ENCODE peak calls at places on chromosome 13, in seven cellular contexts. One of them, this sample, is unnamed.
A peak's percentile ranks its signal among the peaks of the same experiment; 100 is the strongest.

GRCh38 chr13:111202745-111203144 is 87.6 kb downstream of the ARHGEF7 start:
- DNase-seq in A549: peak; percentile 13
- DNase-seq in stimulated activated CD4-positive, alpha-beta T cell treated with anti-CD3 and anti-CD28 coated beads, Interleukin-1b, Interleukin-23, amount 100 ng/mL, for 24 hours: no peak
- DNase-seq in NCI-H748 treated with DMSO at 0.1 percent for 48 hours: no peak
- DNase-seq in T-cell: peak; percentile 50
- DNase-seq in cardiac fibroblast: peak; percentile 98
- DNase-seq in neural progenitor cell: no peak
- DNase-seq in this sample: no peak

GRCh38 chr13:30159446-30159839 is 147.9 kb downstream of the KATNAL1 start:
- DNase-seq in NCI-H748 treated with DMSO at 0.1 percent for 48 hours: no peak
- DNase-seq in stimulated activated CD4-positive, alpha-beta T cell treated with anti-CD3 and anti-CD28 coated beads, Interleukin-1b, Interleukin-23, amount 100 ng/mL, for 24 hours: no peak
- DNase-seq in neural progenitor cell: no peak
- DNase-seq in T-cell: no peak
- DNase-seq in A549: no peak
- DNase-seq in cardiac fibroblast: peak; percentile 22
- DNase-seq in this sample: no peak

GRCh38 chr13:97911311-97912138 is 42.0 kb upstream of the IPO5 start:
- DNase-seq in neural progenitor cell: peak; percentile 39
- DNase-seq in cardiac fibroblast: no peak
- DNase-seq in T-cell: no peak
- DNase-seq in A549: peak; percentile 17
- DNase-seq in NCI-H748 treated with DMSO at 0.1 percent for 48 hours: no peak
- DNase-seq in stimulated activated CD4-positive, alpha-beta T cell treated with anti-CD3 and anti-CD28 coated beads, Interleukin-1b, Interleukin-23, amount 100 ng/mL, for 24 hours: no peak
- DNase-seq in this sample: peak; percentile 67

GRCh38 chr13:51581148-51581820 is 3.0 kb upstream of the WDFY2 start:
- DNase-seq in neural progenitor cell: no peak
- DNase-seq in stimulated activated CD4-positive, alpha-beta T cell treated with anti-CD3 and anti-CD28 coated beads, Interleukin-1b, Interleukin-23, amount 100 ng/mL, for 24 hours: no peak
- DNase-seq in NCI-H748 treated with DMSO at 0.1 percent for 48 hours: no peak
- DNase-seq in A549: no peak
- DNase-seq in cardiac fibroblast: no peak
- DNase-seq in T-cell: no peak
- DNase-seq in this sample: no peak

GRCh38 chr13:56166864-56167263 is 973.9 kb upstream of the PRR20A start:
- DNase-seq in cardiac fibroblast: no peak
- DNase-seq in NCI-H748 treated with DMSO at 0.1 percent for 48 hours: no peak
- DNase-seq in stimulated activated CD4-positive, alpha-beta T cell treated with anti-CD3 and anti-CD28 coated beads, Interleukin-1b, Interleukin-23, amount 100 ng/mL, for 24 hours: no peak
- DNase-seq in A549: no peak
- DNase-seq in T-cell: no peak
- DNase-seq in neural progenitor cell: peak; percentile 4
- DNase-seq in this sample: peak; percentile 90

GRCh38 chr13:59494560-59494970 is 669.2 kb downstream of the DIAPH3 start:
- DNase-seq in stimulated activated CD4-positive, alpha-beta T cell treated with anti-CD3 and anti-CD28 coated beads, Interleukin-1b, Interleukin-23, amount 100 ng/mL, for 24 hours: no peak
- DNase-seq in T-cell: no peak
- DNase-seq in A549: no peak
- DNase-seq in NCI-H748 treated with DMSO at 0.1 percent for 48 hours: no peak
- DNase-seq in neural progenitor cell: no peak
- DNase-seq in cardiac fibroblast: peak; percentile 69
- DNase-seq in this sample: no peak

GRCh38 chr13:72983085-72983768 is 75.6 kb upstream of the KLF5 start:
- DNase-seq in T-cell: no peak
- DNase-seq in stimulated activated CD4-positive, alpha-beta T cell treated with anti-CD3 and anti-CD28 coated beads, Interleukin-1b, Interleukin-23, amount 100 ng/mL, for 24 hours: no peak
- DNase-seq in NCI-H748 treated with DMSO at 0.1 percent for 48 hours: no peak
- DNase-seq in A549: no peak
- DNase-seq in cardiac fibroblast: peak; percentile 69
- DNase-seq in neural progenitor cell: no peak
- DNase-seq in this sample: no peak

GRCh38 chr13:48518083-48518482 is 14.8 kb downstream of the RCBTB2 start:
- DNase-seq in A549: no peak
- DNase-seq in stimulated activated CD4-positive, alpha-beta T cell treated with anti-CD3 and anti-CD28 coated beads, Interleukin-1b, Interleukin-23, amount 100 ng/mL, for 24 hours: no peak
- DNase-seq in T-cell: no peak
- DNase-seq in neural progenitor cell: no peak
- DNase-seq in NCI-H748 treated with DMSO at 0.1 percent for 48 hours: no peak
- DNase-seq in cardiac fibroblast: no peak
- DNase-seq in this sample: no peak

GRCh38 chr13:66264976-66265375 is 965.2 kb downstream of the PCDH9 start:
- DNase-seq in stimulated activated CD4-positive, alpha-beta T cell treated with anti-CD3 and anti-CD28 coated beads, Interleukin-1b, Interleukin-23, amount 100 ng/mL, for 24 hours: no peak
- DNase-seq in NCI-H748 treated with DMSO at 0.1 percent for 48 hours: no peak
- DNase-seq in neural progenitor cell: peak; percentile 15
- DNase-seq in cardiac fibroblast: no peak
- DNase-seq in T-cell: no peak
- DNase-seq in A549: no peak
- DNase-seq in this sample: no peak

GRCh38 chr13:113860579-113861432 is 3.1 kb downstream of the GAS6 start:
- DNase-seq in A549: no peak
- DNase-seq in T-cell: no peak
- DNase-seq in cardiac fibroblast: peak; percentile 48
- DNase-seq in neural progenitor cell: peak; percentile 68
- DNase-seq in stimulated activated CD4-positive, alpha-beta T cell treated with anti-CD3 and anti-CD28 coated beads, Interleukin-1b, Interleukin-23, amount 100 ng/mL, for 24 hours: no peak
- DNase-seq in NCI-H748 treated with DMSO at 0.1 percent for 48 hours: no peak
- DNase-seq in this sample: peak; percentile 87

GRCh38 chr13:46553521-46553885 is 533 bp downstream of the LRCH1 start:
- DNase-seq in neural progenitor cell: peak; percentile 19
- DNase-seq in cardiac fibroblast: no peak
- DNase-seq in stimulated activated CD4-positive, alpha-beta T cell treated with anti-CD3 and anti-CD28 coated beads, Interleukin-1b, Interleukin-23, amount 100 ng/mL, for 24 hours: no peak
- DNase-seq in A549: no peak
- DNase-seq in T-cell: no peak
- DNase-seq in NCI-H748 treated with DMSO at 0.1 percent for 48 hours: no peak
- DNase-seq in this sample: peak; percentile 45

GRCh38 chr13:23979361-23980159 is 82.3 kb upstream of the C1QTNF9B start:
- DNase-seq in neural progenitor cell: peak; percentile 81
- DNase-seq in T-cell: no peak
- DNase-seq in cardiac fibroblast: peak; percentile 88
- DNase-seq in NCI-H748 treated with DMSO at 0.1 percent for 48 hours: peak; percentile 77
- DNase-seq in A549: peak; percentile 15
- DNase-seq in stimulated activated CD4-positive, alpha-beta T cell treated with anti-CD3 and anti-CD28 coated beads, Interleukin-1b, Interleukin-23, amount 100 ng/mL, for 24 hours: no peak
- DNase-seq in this sample: peak; percentile 73

GRCh38 chr13:38042771-38043170 is 173.2 kb upstream of the TRPC4 start:
- DNase-seq in stimulated activated CD4-positive, alpha-beta T cell treated with anti-CD3 and anti-CD28 coated beads, Interleukin-1b, Interleukin-23, amount 100 ng/mL, for 24 hours: no peak
- DNase-seq in T-cell: no peak
- DNase-seq in NCI-H748 treated with DMSO at 0.1 percent for 48 hours: no peak
- DNase-seq in cardiac fibroblast: peak; percentile 14
- DNase-seq in A549: no peak
- DNase-seq in neural progenitor cell: no peak
- DNase-seq in this sample: no peak

GRCh38 chr13:99971576-99972189 is at the start of gene ZIC5:
- DNase-seq in T-cell: no peak
- DNase-seq in A549: peak; percentile 72
- DNase-seq in cardiac fibroblast: no peak
- DNase-seq in NCI-H748 treated with DMSO at 0.1 percent for 48 hours: peak; percentile 59
- DNase-seq in neural progenitor cell: peak; percentile 95
- DNase-seq in stimulated activated CD4-positive, alpha-beta T cell treated with anti-CD3 and anti-CD28 coated beads, Interleukin-1b, Interleukin-23, amount 100 ng/mL, for 24 hours: no peak
- DNase-seq in this sample: peak; percentile 80

GRCh38 chr13:23656637-23657036 is 86.4 kb downstream of the TNFRSF19 start:
- DNase-seq in A549: no peak
- DNase-seq in T-cell: no peak
- DNase-seq in neural progenitor cell: no peak
- DNase-seq in stimulated activated CD4-positive, alpha-beta T cell treated with anti-CD3 and anti-CD28 coated beads, Interleukin-1b, Interleukin-23, amount 100 ng/mL, for 24 hours: no peak
- DNase-seq in NCI-H748 treated with DMSO at 0.1 percent for 48 hours: peak; percentile 91
- DNase-seq in cardiac fibroblast: peak; percentile 51
- DNase-seq in this sample: no peak

GRCh38 chr13:24719139-24719538 is 38.9 kb downstream of the ATP12A start:
- DNase-seq in cardiac fibroblast: no peak
- DNase-seq in NCI-H748 treated with DMSO at 0.1 percent for 48 hours: no peak
- DNase-seq in neural progenitor cell: no peak
- DNase-seq in T-cell: no peak
- DNase-seq in stimulated activated CD4-positive, alpha-beta T cell treated with anti-CD3 and anti-CD28 coated beads, Interleukin-1b, Interleukin-23, amount 100 ng/mL, for 24 hours: no peak
- DNase-seq in A549: no peak
- DNase-seq in this sample: no peak

GRCh38 chr13:72246396-72246795 is 379.4 kb upstream of the DACH1 start:
- DNase-seq in stimulated activated CD4-positive, alpha-beta T cell treated with anti-CD3 and anti-CD28 coated beads, Interleukin-1b, Interleukin-23, amount 100 ng/mL, for 24 hours: no peak
- DNase-seq in A549: no peak
- DNase-seq in cardiac fibroblast: no peak
- DNase-seq in NCI-H748 treated with DMSO at 0.1 percent for 48 hours: no peak
- DNase-seq in neural progenitor cell: no peak
- DNase-seq in T-cell: no peak
- DNase-seq in this sample: no peak

GRCh38 chr13:81171065-81171647 is 830.2 kb upstream of the SPRY2 start:
- DNase-seq in stimulated activated CD4-positive, alpha-beta T cell treated with anti-CD3 and anti-CD28 coated beads, Interleukin-1b, Interleukin-23, amount 100 ng/mL, for 24 hours: no peak
- DNase-seq in A549: no peak
- DNase-seq in T-cell: no peak
- DNase-seq in NCI-H748 treated with DMSO at 0.1 percent for 48 hours: peak; percentile 32
- DNase-seq in cardiac fibroblast: peak; percentile 18
- DNase-seq in neural progenitor cell: peak; percentile 18
- DNase-seq in this sample: no peak

GRCh38 chr13:112184851-112185371 is 118.0 kb downstream of the SOX1 start:
- DNase-seq in stimulated activated CD4-positive, alpha-beta T cell treated with anti-CD3 and anti-CD28 coated beads, Interleukin-1b, Interleukin-23, amount 100 ng/mL, for 24 hours: no peak
- DNase-seq in cardiac fibroblast: no peak
- DNase-seq in A549: no peak
- DNase-seq in neural progenitor cell: no peak
- DNase-seq in NCI-H748 treated with DMSO at 0.1 percent for 48 hours: no peak
- DNase-seq in T-cell: no peak
- DNase-seq in this sample: no peak

GRCh38 chr13:42539670-42540069 is 34.3 kb upstream of the TNFSF11 start:
- DNase-seq in cardiac fibroblast: peak; percentile 35
- DNase-seq in T-cell: no peak
- DNase-seq in NCI-H748 treated with DMSO at 0.1 percent for 48 hours: no peak
- DNase-seq in A549: no peak
- DNase-seq in stimulated activated CD4-positive, alpha-beta T cell treated with anti-CD3 and anti-CD28 coated beads, Interleukin-1b, Interleukin-23, amount 100 ng/mL, for 24 hours: no peak
- DNase-seq in neural progenitor cell: no peak
- DNase-seq in this sample: no peak

GRCh38 chr13:97403893-97404683 is 29.9 kb upstream of the RAP2A start:
- DNase-seq in A549: no peak
- DNase-seq in cardiac fibroblast: no peak
- DNase-seq in T-cell: no peak
- DNase-seq in stimulated activated CD4-positive, alpha-beta T cell treated with anti-CD3 and anti-CD28 coated beads, Interleukin-1b, Interleukin-23, amount 100 ng/mL, for 24 hours: no peak
- DNase-seq in neural progenitor cell: no peak
- DNase-seq in NCI-H748 treated with DMSO at 0.1 percent for 48 hours: no peak
- DNase-seq in this sample: no peak

GRCh38 chr13:98853791-98854191 is 101.3 kb upstream of the SLC15A1 start:
- DNase-seq in A549: no peak
- DNase-seq in NCI-H748 treated with DMSO at 0.1 percent for 48 hours: no peak
- DNase-seq in neural progenitor cell: no peak
- DNase-seq in T-cell: no peak
- DNase-seq in stimulated activated CD4-positive, alpha-beta T cell treated with anti-CD3 and anti-CD28 coated beads, Interleukin-1b, Interleukin-23, amount 100 ng/mL, for 24 hours: no peak
- DNase-seq in cardiac fibroblast: peak; percentile 37
- DNase-seq in this sample: no peak